ENCODE peak calls at places on chromosomes 16 and 17, in five cellular contexts. Z is trophoblast cell, X is neuronal stem cell, S is IMR-90, J is H9. A is an unnamed sample. For H3K4me1, the result is how much of the 10 kb centered on the place peaks cover.

GRCh38 chr17:81317436-81317821 is 22.3 kb upstream of the SLC38A10 start:
- DNase-seq in X (no peak), S (no peak), J (no peak), Z (no peak), A (no peak)

GRCh38 chr16:9053006-9053601 is 38.3 kb upstream of the HAPSTR1 start:
- DNase-seq in J (peak), Z (peak), S (peak), X (peak), A (peak)

GRCh38 chr17:31489295-31490018 is 98.0 kb downstream of the RAB11FIP4 start:
- DNase-seq in Z (peak), S (no peak), X (no peak), J (peak), A (peak)

GRCh38 chr16:56691885-56692284 is 9.6 kb downstream of the MT1X start:
- DNase-seq in Z (peak), X (no peak), J (peak), S (peak), A (peak)

GRCh38 chr16:69321080-69321479 is 9.3 kb downstream of the PDF start:
- DNase-seq in J (no peak), S (no peak), Z (no peak), X (no peak), A (no peak)

GRCh38 chr17:19327039-19327776 is 35.3 kb downstream of the B9D1 start:
- DNase-seq in J (no peak), X (no peak), S (peak), Z (peak), A (no peak)

GRCh38 chr16:20383106-20384029 is 21.2 kb downstream of the PDILT start:
- DNase-seq in J (peak), X (peak), Z (peak), S (peak), A (peak)

GRCh38 chr16:66935319-66936011 is at the start of gene CES2:
- DNase-seq in X (no peak), Z (no peak), J (no peak), S (peak), A (no peak)

GRCh38 chr16:19137621-19138128 is 23.9 kb downstream of the ITPRIPL2 start:
- DNase-seq in X (no peak), J (no peak), S (no peak), Z (no peak), A (no peak)

GRCh38 chr16:19137201-19137601 is 23.4 kb downstream of the ITPRIPL2 start:
- DNase-seq in S (no peak), X (no peak), J (no peak), Z (no peak), A (no peak)

GRCh38 chr16:19135201-19135838 is 21.6 kb downstream of the ITPRIPL2 start:
- DNase-seq in J (no peak), S (no peak), X (no peak), Z (no peak), A (peak)

GRCh38 chr16:19135896-19136438 is 22.2 kb downstream of the ITPRIPL2 start:
- DNase-seq in S (peak), J (no peak), Z (peak), X (no peak), A (peak)

GRCh38 chr16:19136549-19137196 is 22.9 kb downstream of the ITPRIPL2 start:
- DNase-seq in S (peak), J (no peak), Z (peak), X (no peak), A (no peak)
- H3K4me1 ChIP-seq in S (under half), J (under half), Z (under half), X (under half), A (under half)

DNA sequence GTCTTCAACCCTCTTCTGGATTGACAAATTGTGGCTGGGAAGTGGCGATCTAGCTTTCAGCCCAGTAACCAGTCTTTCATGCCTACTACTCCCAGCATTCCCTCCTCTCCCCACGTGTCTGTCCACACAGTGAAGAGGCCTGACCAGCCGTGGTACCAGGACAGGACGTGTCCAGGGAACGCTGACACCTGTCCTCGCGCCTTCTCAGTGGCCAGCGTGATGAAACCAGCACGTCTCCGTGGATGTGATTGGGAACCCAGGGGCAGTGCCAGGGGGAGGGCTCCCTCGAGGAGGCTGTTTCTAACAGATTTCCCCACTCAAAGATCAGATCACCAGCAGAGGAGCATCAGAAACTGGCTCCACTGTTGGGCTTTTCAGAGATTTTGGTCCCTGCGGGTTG is 69.1 kb downstream of the RPA1 start:
- DNase-seq in S (no peak), J (no peak), X (no peak), Z (no peak), A (no peak)
- H3K23ac ChIP-seq in S (no peak), J (no peak), X (no peak), Z (no peak), A (no peak)

DNA sequence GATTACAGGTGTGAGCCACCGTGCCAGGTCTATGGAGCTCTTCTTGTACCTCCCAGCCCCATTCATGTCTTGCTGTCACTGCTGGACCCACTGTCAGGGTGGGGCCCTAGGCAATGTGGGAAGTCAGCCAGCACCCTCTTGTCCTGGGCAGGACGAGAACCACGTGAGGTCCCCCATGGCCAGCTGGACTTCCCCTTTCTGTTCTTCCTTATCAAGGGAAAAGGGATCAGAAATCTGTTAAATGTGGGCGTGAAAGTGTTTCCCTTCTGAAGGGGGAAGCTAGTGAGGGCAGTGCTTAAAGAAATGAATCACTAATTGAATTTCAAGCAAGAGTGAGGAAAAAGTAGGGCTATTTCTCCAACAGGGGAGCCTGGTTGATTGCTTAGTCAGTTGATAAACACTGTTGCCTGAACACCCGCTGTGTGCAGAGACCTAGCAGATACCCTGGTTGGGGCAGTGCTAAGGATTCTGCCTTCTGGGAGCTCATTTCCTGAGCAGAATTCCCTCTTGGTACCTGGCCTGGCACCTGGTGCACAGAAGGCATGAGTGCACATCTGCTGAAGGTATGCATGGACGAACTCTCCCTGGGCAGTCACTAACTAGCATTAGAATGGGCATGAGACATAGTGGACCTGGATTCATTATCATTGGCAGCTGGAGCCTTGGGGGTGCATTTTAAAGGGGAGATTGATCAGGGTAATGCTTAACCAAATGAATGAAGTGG is 13.0 kb downstream of the ADCY7 start:
- DNase-seq in J (no peak), X (no peak), Z (no peak), S (no peak), A (no peak)
- H3K4me1 ChIP-seq in J (under half), X (under half), Z (under half), S (under half), A (under half)

DNA sequence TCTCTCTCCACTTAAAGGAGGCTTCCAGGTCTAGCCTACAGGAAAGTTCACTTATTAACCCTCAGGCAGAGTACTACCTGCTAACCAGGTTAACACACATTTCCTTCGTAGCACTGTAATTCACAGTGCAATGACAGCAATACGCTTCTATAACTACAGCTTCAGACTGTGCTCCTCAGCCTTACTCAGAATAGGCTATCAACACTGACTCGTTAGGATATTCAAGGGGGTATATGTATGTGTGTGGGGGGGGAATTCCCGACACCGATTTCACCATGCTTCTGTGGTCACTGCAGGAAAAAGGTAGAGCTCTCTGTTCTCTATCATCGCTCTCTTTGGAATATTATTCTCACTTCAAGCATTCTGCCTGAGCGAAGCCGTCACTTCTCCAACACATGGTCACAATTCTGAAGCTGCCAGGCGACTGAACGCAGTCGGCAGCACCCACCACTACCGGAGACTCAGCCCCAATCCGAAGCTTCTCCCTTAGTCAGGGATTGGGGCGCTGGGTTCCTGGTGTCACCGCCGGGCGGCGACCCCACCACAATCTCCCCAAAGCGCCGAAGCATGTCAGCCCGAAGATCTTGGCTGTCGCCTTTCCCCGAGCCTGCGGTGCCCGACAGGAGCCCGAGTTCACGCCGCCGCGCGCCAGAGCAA is 599 bp downstream of the GGA3 start:
- DNase-seq in J (no peak), Z (no peak), S (peak), X (no peak), A (no peak)
- H3K23ac ChIP-seq in J (no peak), Z (no peak), S (peak), X (peak), A (peak)

DNA sequence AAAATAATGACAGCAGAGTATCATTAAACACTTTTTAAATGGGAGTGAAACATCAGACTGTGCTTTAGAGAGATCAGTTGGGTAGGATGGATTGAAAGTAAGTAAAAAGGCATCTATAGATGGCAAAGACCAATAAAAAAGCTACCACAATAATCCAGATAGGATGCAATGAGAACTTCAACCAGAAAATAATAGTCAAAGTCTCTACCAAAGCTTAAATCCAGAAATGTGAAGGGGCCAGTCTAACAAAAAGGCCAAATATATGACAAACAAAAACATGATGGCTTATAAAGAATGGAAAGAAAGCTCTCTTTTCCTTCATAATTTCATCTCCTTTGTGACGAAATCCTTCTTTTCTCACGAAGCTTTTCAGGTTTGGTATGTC is 12.3 kb downstream of the KANSL1 start:
- DNase-seq in Z (no peak), J (no peak), S (no peak), X (no peak), A (no peak)
- H3K4me1 ChIP-seq in Z (under half), J (under half), S (under half), X (under half), A (under half)

GRCh38 chr17:43956222-43956621 is 2.5 kb upstream of the PYY start:
- DNase-seq in X (no peak), S (no peak), Z (no peak), J (no peak), A (no peak)
- H3K23ac ChIP-seq in X (no peak), S (no peak), Z (no peak), J (no peak), A (no peak)

A was measured in mesendoderm.